ENCODE peak calls at places on chromosomes 16 and 17, in four cellular contexts. One of them, this sample, is unnamed.

GRCh38 chr16:85984211-85984880 is 85.4 kb downstream of the IRF8 start:
- DNase-seq in CD8-positive, alpha-beta memory T cell: no peak
- DNase-seq in dorsolateral prefrontal cortex: no peak
- DNase-seq in thyroid gland: no peak
- DNase-seq in this sample: no peak

GRCh38 chr17:79686476-79686875 is 44.3 kb upstream of the ENPP7 start:
- DNase-seq in CD8-positive, alpha-beta memory T cell: no peak
- DNase-seq in dorsolateral prefrontal cortex: no peak
- DNase-seq in thyroid gland: no peak
- DNase-seq in this sample: no peak

GRCh38 chr16:83913234-83913633 is 14.3 kb downstream of the MLYCD start:
- DNase-seq in CD8-positive, alpha-beta memory T cell: no peak
- DNase-seq in dorsolateral prefrontal cortex: no peak
- DNase-seq in thyroid gland: no peak
- DNase-seq in this sample: no peak

GRCh38 chr17:80960037-80960796 is 31.4 kb upstream of the CHMP6 start:
- DNase-seq in CD8-positive, alpha-beta memory T cell: no peak
- DNase-seq in dorsolateral prefrontal cortex: no peak
- DNase-seq in thyroid gland: no peak
- DNase-seq in this sample: no peak

GRCh38 chr16:50160495-50161164 is 7.5 kb downstream of the TENT4B start:
- DNase-seq in CD8-positive, alpha-beta memory T cell: no peak
- DNase-seq in dorsolateral prefrontal cortex: no peak
- DNase-seq in thyroid gland: no peak
- DNase-seq in this sample: no peak

GRCh38 chr16:47524007-47524405 is 62.9 kb downstream of the PHKB start:
- DNase-seq in CD8-positive, alpha-beta memory T cell: no peak
- DNase-seq in dorsolateral prefrontal cortex: no peak
- DNase-seq in thyroid gland: no peak
- DNase-seq in this sample: no peak

GRCh38 chr16:75288596-75289120 is 37.2 kb upstream of the BCAR1 start:
- DNase-seq in CD8-positive, alpha-beta memory T cell: peak
- DNase-seq in dorsolateral prefrontal cortex: no peak
- DNase-seq in thyroid gland: peak
- DNase-seq in this sample: peak

GRCh38 chr17:33968350-33969044 is 286.6 kb upstream of the CCL2 start:
- DNase-seq in CD8-positive, alpha-beta memory T cell: no peak
- DNase-seq in dorsolateral prefrontal cortex: no peak
- DNase-seq in thyroid gland: no peak
- DNase-seq in this sample: no peak

GRCh38 chr16:5015351-5015750 is 18.4 kb downstream of the NAGPA start:
- DNase-seq in CD8-positive, alpha-beta memory T cell: no peak
- DNase-seq in dorsolateral prefrontal cortex: no peak
- DNase-seq in thyroid gland: no peak
- DNase-seq in this sample: no peak

GRCh38 chr17:55735784-55736405 is 13.2 kb upstream of the TMEM100 start:
- DNase-seq in CD8-positive, alpha-beta memory T cell: no peak
- DNase-seq in dorsolateral prefrontal cortex: no peak
- DNase-seq in thyroid gland: peak
- DNase-seq in this sample: no peak

GRCh38 chr17:49707246-49707607 is 537 bp downstream of the SLC35B1 start:
- DNase-seq in CD8-positive, alpha-beta memory T cell: peak
- DNase-seq in dorsolateral prefrontal cortex: no peak
- DNase-seq in thyroid gland: no peak
- DNase-seq in this sample: no peak

GRCh38 chr17:71192848-71193247 is 928.0 kb upstream of the SOX9 start:
- DNase-seq in CD8-positive, alpha-beta memory T cell: no peak
- DNase-seq in dorsolateral prefrontal cortex: no peak
- DNase-seq in thyroid gland: no peak
- DNase-seq in this sample: no peak

GRCh38 chr17:62179525-62180161 is 114.6 kb upstream of the MED13 start:
- DNase-seq in CD8-positive, alpha-beta memory T cell: no peak
- DNase-seq in dorsolateral prefrontal cortex: no peak
- DNase-seq in thyroid gland: no peak
- DNase-seq in this sample: no peak

This sample was measured in T-helper 22 cell.